ENCODE peak calls at places on chromosomes 5 and 9, in eight cellular contexts. S, Z, P, A, L, E, U and K are unnamed samples.

GRCh38 chr5:169161022-169161680 is 139.8 kb downstream of the SLIT3 start:
- DNase-seq in S (peak), Z (peak), P (peak), A (no peak), L (no peak), E (peak), U (no peak), K (no peak)

GRCh38 chr9:37784640-37785483 is at the start of gene EXOSC3:
- DNase-seq in S (peak), Z (peak), P (peak), A (peak), L (peak), E (peak), U (peak), K (peak)

GRCh38 chr5:130151239-130151638 is 247.0 kb downstream of the CHSY3 start:
- DNase-seq in S (no peak), Z (no peak), P (no peak), A (no peak), L (no peak), E (no peak), U (no peak), K (no peak)

GRCh38 chr5:72392326-72392733 is 72.2 kb downstream of the PTCD2 start:
- DNase-seq in S (peak), Z (peak), P (no peak), A (no peak), L (no peak), E (peak), U (no peak), K (no peak)

GRCh38 chr9:131734165-131734610 is 5.7 kb downstream of the RAPGEF1 start:
- DNase-seq in S (peak), Z (peak), P (no peak), A (peak), L (no peak), E (peak), U (peak), K (peak)

GRCh38 chr5:15008476-15008875 is 136.9 kb upstream of the ANKH start:
- DNase-seq in S (peak), Z (peak), P (peak), A (peak), L (peak), E (peak), U (peak), K (no peak)

GRCh38 chr9:92983984-92984589 is 36.8 kb downstream of the FGD3 start:
- DNase-seq in S (no peak), Z (peak), P (no peak), A (no peak), L (no peak), E (no peak), U (no peak), K (no peak)

GRCh38 chr5:58886315-58887207 is 303.7 kb downstream of the RAB3C start:
- DNase-seq in S (peak), Z (peak), P (peak), A (peak), L (peak), E (peak), U (peak), K (no peak)

GRCh38 chr9:15248596-15248995 is 58.4 kb downstream of the TTC39B start:
- DNase-seq in S (no peak), Z (no peak), P (no peak), A (no peak), L (no peak), E (no peak), U (no peak), K (no peak)

GRCh38 chr5:122774861-122775712 is at the start of gene SNX2:
- DNase-seq in S (peak), Z (peak), P (peak), A (peak), L (peak), E (peak), U (peak), K (peak)

GRCh38 chr5:172004824-172005237 is 1.6 kb downstream of the FBXW11 start:
- DNase-seq in S (no peak), Z (peak), P (no peak), A (peak), L (no peak), E (no peak), U (no peak), K (no peak)

GRCh38 chr9:89601856-89602562 is 2.8 kb upstream of the GADD45G start:
- DNase-seq in S (no peak), Z (no peak), P (no peak), A (no peak), L (no peak), E (no peak), U (no peak), K (no peak)

GRCh38 chr9:25519286-25519685 is 159.0 kb downstream of the TUSC1 start:
- DNase-seq in S (no peak), Z (no peak), P (no peak), A (no peak), L (no peak), E (peak), U (no peak), K (no peak)

GRCh38 chr5:180394031-180394636 is 41.0 kb upstream of the GFPT2 start:
- DNase-seq in S (no peak), Z (no peak), P (no peak), A (no peak), L (no peak), E (no peak), U (no peak), K (no peak)

GRCh38 chr5:68374770-68375518 is 159.4 kb downstream of the PIK3R1 start:
- DNase-seq in S (no peak), Z (no peak), P (no peak), A (no peak), L (no peak), E (no peak), U (no peak), K (no peak)

GRCh38 chr9:97562542-97562941 is 61.1 kb downstream of the TMOD1 start:
- DNase-seq in S (peak), Z (no peak), P (no peak), A (no peak), L (no peak), E (no peak), U (no peak), K (no peak)

GRCh38 chr5:32369032-32369431 is 56.3 kb upstream of the MTMR12 start:
- DNase-seq in S (no peak), Z (no peak), P (no peak), A (no peak), L (no peak), E (no peak), U (no peak), K (no peak)

GRCh38 chr5:1127991-1128785 is 16.3 kb upstream of the SLC12A7 start:
- DNase-seq in S (no peak), Z (no peak), P (no peak), A (no peak), L (no peak), E (no peak), U (peak), K (no peak)

GRCh38 chr5:114477816-114478330 is 116.0 kb downstream of the KCNN2 start:
- DNase-seq in S (no peak), Z (no peak), P (no peak), A (peak), L (no peak), E (no peak), U (no peak), K (no peak)

GRCh38 chr5:167339205-167339604 is 952.2 kb upstream of the WWC1 start:
- DNase-seq in S (no peak), Z (no peak), P (no peak), A (no peak), L (no peak), E (peak), U (no peak), K (no peak)

GRCh38 chr9:15253197-15253596 is 53.8 kb downstream of the TTC39B start:
- DNase-seq in S (no peak), Z (no peak), P (no peak), A (peak), L (no peak), E (peak), U (no peak), K (no peak)

GRCh38 chr9:105993051-105993854 is 298.9 kb downstream of the TMEM38B start:
- DNase-seq in S (no peak), Z (no peak), P (no peak), A (no peak), L (no peak), E (no peak), U (no peak), K (no peak)

GRCh38 chr5:133610489-133611356 is 1.6 kb downstream of the FSTL4 start:
- DNase-seq in S (peak), Z (peak), P (peak), A (peak), L (peak), E (peak), U (peak), K (no peak)

GRCh38 chr5:32540446-32540845 is 44.9 kb upstream of the SUB1 start:
- DNase-seq in S (no peak), Z (no peak), P (no peak), A (no peak), L (no peak), E (no peak), U (no peak), K (no peak)

GRCh38 chr5:61450880-61451279 is 118.8 kb downstream of the ZSWIM6 start:
- DNase-seq in S (peak), Z (peak), P (no peak), A (peak), L (no peak), E (peak), U (peak), K (peak)

GRCh38 chr5:78666041-78666444 is 17.5 kb upstream of the LHFPL2 start:
- DNase-seq in S (no peak), Z (peak), P (no peak), A (no peak), L (no peak), E (peak), U (no peak), K (no peak)